ENCODE peak calls at places on chromosomes 13 and 19, in ten cellular contexts. One of them, this sample, is unnamed.

GRCh38 chr13:64338671-64339070 is 2891.5 kb downstream of the PCDH9 start:
- DNase-seq in fibroblast of pulmonary artery: no peak
- DNase-seq in CD4-positive, CD25-positive, alpha-beta regulatory T cell: no peak
- DNase-seq in SJSA1: no peak
- DNase-seq in Peyer's patch: no peak
- DNase-seq in bronchial epithelial cell: no peak
- DNase-seq in ovary: no peak
- DNase-seq in skeletal muscle cell: no peak
- DNase-seq in body of pancreas: no peak
- DNase-seq in astrocyte: no peak
- DNase-seq in this sample: no peak

GRCh38 chr13:73000027-73000674 is 58.7 kb upstream of the KLF5 start:
- DNase-seq in fibroblast of pulmonary artery: peak
- DNase-seq in CD4-positive, CD25-positive, alpha-beta regulatory T cell: peak
- DNase-seq in SJSA1: no peak
- DNase-seq in Peyer's patch: no peak
- DNase-seq in bronchial epithelial cell: peak
- DNase-seq in ovary: no peak
- DNase-seq in skeletal muscle cell: no peak
- DNase-seq in body of pancreas: no peak
- DNase-seq in astrocyte: peak
- DNase-seq in this sample: no peak

GRCh38 chr19:4369109-4369887 is 25.9 kb downstream of the MPND start:
- DNase-seq in fibroblast of pulmonary artery: no peak
- DNase-seq in CD4-positive, CD25-positive, alpha-beta regulatory T cell: peak
- DNase-seq in SJSA1: peak
- DNase-seq in Peyer's patch: peak
- DNase-seq in bronchial epithelial cell: peak
- DNase-seq in ovary: peak
- DNase-seq in skeletal muscle cell: no peak
- DNase-seq in body of pancreas: no peak
- DNase-seq in astrocyte: no peak
- DNase-seq in this sample: peak

GRCh38 chr19:44346556-44346955 is 9.9 kb downstream of the ZNF112 start:
- DNase-seq in fibroblast of pulmonary artery: no peak
- DNase-seq in CD4-positive, CD25-positive, alpha-beta regulatory T cell: no peak
- DNase-seq in SJSA1: no peak
- DNase-seq in Peyer's patch: no peak
- DNase-seq in bronchial epithelial cell: no peak
- DNase-seq in ovary: no peak
- DNase-seq in skeletal muscle cell: no peak
- DNase-seq in body of pancreas: no peak
- DNase-seq in astrocyte: no peak
- DNase-seq in this sample: no peak

GRCh38 chr19:5080030-5080644 is 111.2 kb downstream of the KDM4B start:
- DNase-seq in fibroblast of pulmonary artery: no peak
- DNase-seq in CD4-positive, CD25-positive, alpha-beta regulatory T cell: no peak
- DNase-seq in SJSA1: no peak
- DNase-seq in Peyer's patch: no peak
- DNase-seq in bronchial epithelial cell: no peak
- DNase-seq in ovary: no peak
- DNase-seq in skeletal muscle cell: no peak
- DNase-seq in body of pancreas: no peak
- DNase-seq in astrocyte: no peak
- DNase-seq in this sample: no peak

GRCh38 chr19:40609561-40610395 is 8.6 kb downstream of the LTBP4 start:
- DNase-seq in fibroblast of pulmonary artery: no peak
- DNase-seq in CD4-positive, CD25-positive, alpha-beta regulatory T cell: peak
- DNase-seq in SJSA1: peak
- DNase-seq in Peyer's patch: peak
- DNase-seq in bronchial epithelial cell: peak
- DNase-seq in ovary: peak
- DNase-seq in skeletal muscle cell: no peak
- DNase-seq in body of pancreas: peak
- DNase-seq in astrocyte: peak
- DNase-seq in this sample: peak

GRCh38 chr13:30143671-30144400 is 163.5 kb downstream of the KATNAL1 start:
- DNase-seq in fibroblast of pulmonary artery: peak
- DNase-seq in CD4-positive, CD25-positive, alpha-beta regulatory T cell: peak
- DNase-seq in SJSA1: no peak
- DNase-seq in Peyer's patch: no peak
- DNase-seq in bronchial epithelial cell: peak
- DNase-seq in ovary: no peak
- DNase-seq in skeletal muscle cell: no peak
- DNase-seq in body of pancreas: no peak
- DNase-seq in astrocyte: peak
- DNase-seq in this sample: no peak

GRCh38 chr13:32426191-32426980 is 1.5 kb downstream of the N4BP2L1 start:
- DNase-seq in fibroblast of pulmonary artery: no peak
- DNase-seq in CD4-positive, CD25-positive, alpha-beta regulatory T cell: peak
- DNase-seq in SJSA1: no peak
- DNase-seq in Peyer's patch: peak
- DNase-seq in bronchial epithelial cell: no peak
- DNase-seq in ovary: no peak
- DNase-seq in skeletal muscle cell: no peak
- DNase-seq in body of pancreas: no peak
- DNase-seq in astrocyte: no peak
- DNase-seq in this sample: no peak

GRCh38 chr19:6735181-6735891 is 2.0 kb downstream of the GPR108 start:
- DNase-seq in fibroblast of pulmonary artery: no peak
- DNase-seq in CD4-positive, CD25-positive, alpha-beta regulatory T cell: no peak
- DNase-seq in SJSA1: no peak
- DNase-seq in Peyer's patch: no peak
- DNase-seq in bronchial epithelial cell: no peak
- DNase-seq in ovary: peak
- DNase-seq in skeletal muscle cell: no peak
- DNase-seq in body of pancreas: no peak
- DNase-seq in astrocyte: no peak
- DNase-seq in this sample: no peak

GRCh38 chr19:3233831-3234230 is 9.4 kb downstream of the CELF5 start:
- DNase-seq in fibroblast of pulmonary artery: no peak
- DNase-seq in CD4-positive, CD25-positive, alpha-beta regulatory T cell: no peak
- DNase-seq in SJSA1: no peak
- DNase-seq in Peyer's patch: no peak
- DNase-seq in bronchial epithelial cell: no peak
- DNase-seq in ovary: no peak
- DNase-seq in skeletal muscle cell: no peak
- DNase-seq in body of pancreas: no peak
- DNase-seq in astrocyte: no peak
- DNase-seq in this sample: no peak
- H3K4me3 ChIP-seq in fibroblast of pulmonary artery: no peak
- H3K4me3 ChIP-seq in CD4-positive, CD25-positive, alpha-beta regulatory T cell: no peak
- H3K4me3 ChIP-seq in SJSA1: no peak
- H3K4me3 ChIP-seq in Peyer's patch: no peak
- H3K4me3 ChIP-seq in bronchial epithelial cell: no peak
- H3K4me3 ChIP-seq in ovary: no peak
- H3K4me3 ChIP-seq in skeletal muscle cell: no peak
- H3K4me3 ChIP-seq in body of pancreas: no peak
- H3K4me3 ChIP-seq in astrocyte: no peak
- H3K4me3 ChIP-seq in this sample: no peak

GRCh38 chr13:98103942-98104880 is 38.7 kb upstream of the FARP1 start:
- DNase-seq in fibroblast of pulmonary artery: peak
- DNase-seq in CD4-positive, CD25-positive, alpha-beta regulatory T cell: no peak
- DNase-seq in SJSA1: no peak
- DNase-seq in Peyer's patch: no peak
- DNase-seq in bronchial epithelial cell: peak
- DNase-seq in ovary: no peak
- DNase-seq in skeletal muscle cell: no peak
- DNase-seq in body of pancreas: no peak
- DNase-seq in astrocyte: no peak
- DNase-seq in this sample: no peak
- H3K4me3 ChIP-seq in fibroblast of pulmonary artery: no peak
- H3K4me3 ChIP-seq in CD4-positive, CD25-positive, alpha-beta regulatory T cell: no peak
- H3K4me3 ChIP-seq in SJSA1: no peak
- H3K4me3 ChIP-seq in Peyer's patch: no peak
- H3K4me3 ChIP-seq in bronchial epithelial cell: no peak
- H3K4me3 ChIP-seq in ovary: no peak
- H3K4me3 ChIP-seq in skeletal muscle cell: no peak
- H3K4me3 ChIP-seq in body of pancreas: no peak
- H3K4me3 ChIP-seq in astrocyte: no peak
- H3K4me3 ChIP-seq in this sample: no peak

DNA sequence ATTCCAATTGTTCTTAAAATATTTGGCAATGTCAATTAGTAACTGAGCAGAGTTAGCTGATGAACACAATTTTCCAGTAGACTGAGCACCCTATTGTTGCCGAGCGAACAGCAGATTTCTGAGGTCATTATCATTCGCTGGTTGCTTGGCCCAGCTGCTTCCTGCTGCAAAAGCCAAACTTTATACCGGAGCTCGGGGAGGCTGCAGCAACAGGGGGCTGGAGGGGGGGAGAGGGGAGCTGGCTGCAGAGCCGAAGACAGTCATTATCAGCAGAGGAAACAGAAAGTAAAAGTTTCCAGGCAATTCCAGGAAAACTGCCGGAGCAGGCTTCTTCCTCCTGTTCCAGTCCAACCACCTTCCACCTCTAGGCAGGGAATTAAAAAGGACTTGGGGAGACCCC is 77.9 kb downstream of the ZNF536 start:
- DNase-seq in fibroblast of pulmonary artery: peak
- DNase-seq in CD4-positive, CD25-positive, alpha-beta regulatory T cell: no peak
- DNase-seq in SJSA1: no peak
- DNase-seq in Peyer's patch: no peak
- DNase-seq in bronchial epithelial cell: no peak
- DNase-seq in ovary: peak
- DNase-seq in skeletal muscle cell: no peak
- DNase-seq in body of pancreas: no peak
- DNase-seq in astrocyte: peak
- DNase-seq in this sample: no peak
- H3K4me3 ChIP-seq in fibroblast of pulmonary artery: no peak
- H3K4me3 ChIP-seq in CD4-positive, CD25-positive, alpha-beta regulatory T cell: no peak
- H3K4me3 ChIP-seq in SJSA1: peak
- H3K4me3 ChIP-seq in Peyer's patch: peak
- H3K4me3 ChIP-seq in bronchial epithelial cell: no peak
- H3K4me3 ChIP-seq in ovary: peak
- H3K4me3 ChIP-seq in skeletal muscle cell: peak
- H3K4me3 ChIP-seq in body of pancreas: no peak
- H3K4me3 ChIP-seq in astrocyte: peak
- H3K4me3 ChIP-seq in this sample: peak

GRCh38 chr19:20238025-20238623 is 71.1 kb downstream of the ZNF486 start:
- DNase-seq in fibroblast of pulmonary artery: peak
- DNase-seq in CD4-positive, CD25-positive, alpha-beta regulatory T cell: peak
- DNase-seq in SJSA1: no peak
- DNase-seq in Peyer's patch: peak
- DNase-seq in bronchial epithelial cell: peak
- DNase-seq in ovary: peak
- DNase-seq in skeletal muscle cell: peak
- DNase-seq in body of pancreas: peak
- DNase-seq in astrocyte: peak
- DNase-seq in this sample: peak
- H3K4me3 ChIP-seq in fibroblast of pulmonary artery: peak
- H3K4me3 ChIP-seq in CD4-positive, CD25-positive, alpha-beta regulatory T cell: peak
- H3K4me3 ChIP-seq in SJSA1: no peak
- H3K4me3 ChIP-seq in Peyer's patch: peak
- H3K4me3 ChIP-seq in bronchial epithelial cell: peak
- H3K4me3 ChIP-seq in ovary: peak
- H3K4me3 ChIP-seq in skeletal muscle cell: peak
- H3K4me3 ChIP-seq in body of pancreas: peak
- H3K4me3 ChIP-seq in astrocyte: peak
- H3K4me3 ChIP-seq in this sample: peak

GRCh38 chr13:110387451-110388140 is 80.5 kb downstream of the COL4A2 start:
- DNase-seq in fibroblast of pulmonary artery: peak
- DNase-seq in CD4-positive, CD25-positive, alpha-beta regulatory T cell: peak
- DNase-seq in SJSA1: no peak
- DNase-seq in Peyer's patch: no peak
- DNase-seq in bronchial epithelial cell: peak
- DNase-seq in ovary: peak
- DNase-seq in skeletal muscle cell: no peak
- DNase-seq in body of pancreas: no peak
- DNase-seq in astrocyte: no peak
- DNase-seq in this sample: no peak
- H3K4me3 ChIP-seq in fibroblast of pulmonary artery: no peak
- H3K4me3 ChIP-seq in CD4-positive, CD25-positive, alpha-beta regulatory T cell: no peak
- H3K4me3 ChIP-seq in SJSA1: no peak
- H3K4me3 ChIP-seq in Peyer's patch: no peak
- H3K4me3 ChIP-seq in bronchial epithelial cell: no peak
- H3K4me3 ChIP-seq in ovary: peak
- H3K4me3 ChIP-seq in skeletal muscle cell: peak
- H3K4me3 ChIP-seq in body of pancreas: no peak
- H3K4me3 ChIP-seq in astrocyte: no peak
- H3K4me3 ChIP-seq in this sample: peak

GRCh38 chr13:103101500-103101899 is 35.3 kb upstream of the SLC10A2 start:
- DNase-seq in fibroblast of pulmonary artery: no peak
- DNase-seq in CD4-positive, CD25-positive, alpha-beta regulatory T cell: no peak
- DNase-seq in SJSA1: no peak
- DNase-seq in Peyer's patch: no peak
- DNase-seq in bronchial epithelial cell: no peak
- DNase-seq in ovary: no peak
- DNase-seq in skeletal muscle cell: no peak
- DNase-seq in body of pancreas: no peak
- DNase-seq in astrocyte: no peak
- DNase-seq in this sample: no peak

GRCh38 chr13:103097366-103097928 is 31.2 kb upstream of the SLC10A2 start:
- DNase-seq in fibroblast of pulmonary artery: no peak
- DNase-seq in CD4-positive, CD25-positive, alpha-beta regulatory T cell: no peak
- DNase-seq in SJSA1: no peak
- DNase-seq in Peyer's patch: no peak
- DNase-seq in bronchial epithelial cell: no peak
- DNase-seq in ovary: no peak
- DNase-seq in skeletal muscle cell: no peak
- DNase-seq in body of pancreas: no peak
- DNase-seq in astrocyte: no peak
- DNase-seq in this sample: no peak

GRCh38 chr13:103099894-103100293 is 33.7 kb upstream of the SLC10A2 start:
- DNase-seq in fibroblast of pulmonary artery: no peak
- DNase-seq in CD4-positive, CD25-positive, alpha-beta regulatory T cell: no peak
- DNase-seq in SJSA1: no peak
- DNase-seq in Peyer's patch: no peak
- DNase-seq in bronchial epithelial cell: peak
- DNase-seq in ovary: no peak
- DNase-seq in skeletal muscle cell: no peak
- DNase-seq in body of pancreas: no peak
- DNase-seq in astrocyte: no peak
- DNase-seq in this sample: no peak

GRCh38 chr13:103100795-103101194 is 34.6 kb upstream of the SLC10A2 start:
- DNase-seq in fibroblast of pulmonary artery: no peak
- DNase-seq in CD4-positive, CD25-positive, alpha-beta regulatory T cell: no peak
- DNase-seq in SJSA1: no peak
- DNase-seq in Peyer's patch: no peak
- DNase-seq in bronchial epithelial cell: no peak
- DNase-seq in ovary: no peak
- DNase-seq in skeletal muscle cell: no peak
- DNase-seq in body of pancreas: no peak
- DNase-seq in astrocyte: no peak
- DNase-seq in this sample: no peak

GRCh38 chr13:103098535-103098934 is 32.3 kb upstream of the SLC10A2 start:
- DNase-seq in fibroblast of pulmonary artery: no peak
- DNase-seq in CD4-positive, CD25-positive, alpha-beta regulatory T cell: no peak
- DNase-seq in SJSA1: no peak
- DNase-seq in Peyer's patch: no peak
- DNase-seq in bronchial epithelial cell: no peak
- DNase-seq in ovary: no peak
- DNase-seq in skeletal muscle cell: no peak
- DNase-seq in body of pancreas: no peak
- DNase-seq in astrocyte: no peak
- DNase-seq in this sample: no peak
- H3K4me3 ChIP-seq in fibroblast of pulmonary artery: no peak
- H3K4me3 ChIP-seq in CD4-positive, CD25-positive, alpha-beta regulatory T cell: no peak
- H3K4me3 ChIP-seq in SJSA1: no peak
- H3K4me3 ChIP-seq in Peyer's patch: no peak
- H3K4me3 ChIP-seq in bronchial epithelial cell: no peak
- H3K4me3 ChIP-seq in ovary: no peak
- H3K4me3 ChIP-seq in skeletal muscle cell: no peak
- H3K4me3 ChIP-seq in body of pancreas: no peak
- H3K4me3 ChIP-seq in astrocyte: no peak
- H3K4me3 ChIP-seq in this sample: no peak